ENCODE peak calls at places on chromosomes 6 and 20, in five cellular contexts. One of them, this sample, is unnamed.

GRCh38 chr6:16420715-16421461 is 182.5 kb downstream of the GMPR start:
- DNase-seq in HepG2: no peak
- DNase-seq in GM12878: peak
- DNase-seq in K562: no peak
- DNase-seq in GM12892: no peak
- DNase-seq in this sample: no peak

GRCh38 chr6:153858529-153858928 is 180.5 kb upstream of the OPRM1 start:
- DNase-seq in GM12878: no peak
- DNase-seq in K562: no peak
- DNase-seq in HepG2: no peak
- DNase-seq in GM12892: no peak
- DNase-seq in this sample: no peak

GRCh38 chr20:23257848-23258746 is 92.5 kb upstream of the NXT1 start:
- DNase-seq in GM12892: no peak
- DNase-seq in GM12878: no peak
- DNase-seq in K562: no peak
- DNase-seq in HepG2: no peak
- DNase-seq in this sample: no peak

GRCh38 chr6:10338151-10338550 is 76.7 kb downstream of the TFAP2A start:
- DNase-seq in HepG2: no peak
- DNase-seq in GM12892: no peak
- DNase-seq in K562: no peak
- DNase-seq in GM12878: no peak
- DNase-seq in this sample: no peak

GRCh38 chr6:70221025-70221714 is 81.7 kb downstream of the COL9A1 start:
- DNase-seq in GM12892: peak
- DNase-seq in GM12878: no peak
- DNase-seq in K562: peak
- DNase-seq in HepG2: peak
- DNase-seq in this sample: peak

GRCh38 chr20:25470045-25470444 is 62.6 kb downstream of the GINS1 start:
- DNase-seq in K562: peak
- DNase-seq in GM12878: peak
- DNase-seq in GM12892: peak
- DNase-seq in HepG2: peak
- DNase-seq in this sample: peak

GRCh38 chr20:9949563-9949962 is 85.2 kb upstream of the ANKEF1 start:
- DNase-seq in GM12892: no peak
- DNase-seq in K562: no peak
- DNase-seq in HepG2: no peak
- DNase-seq in GM12878: no peak
- DNase-seq in this sample: no peak

GRCh38 chr6:149636116-149636515 is 12.4 kb downstream of the KATNA1 start:
- DNase-seq in GM12878: no peak
- DNase-seq in GM12892: no peak
- DNase-seq in HepG2: no peak
- DNase-seq in K562: no peak
- DNase-seq in this sample: no peak

GRCh38 chr6:155325700-155326516 is 11.6 kb upstream of the TFB1M start:
- DNase-seq in HepG2: peak
- DNase-seq in GM12892: no peak
- DNase-seq in K562: no peak
- DNase-seq in GM12878: no peak
- DNase-seq in this sample: no peak

GRCh38 chr20:11772226-11772730 is 145.4 kb upstream of the BTBD3 start:
- DNase-seq in GM12878: no peak
- DNase-seq in GM12892: no peak
- DNase-seq in HepG2: no peak
- DNase-seq in K562: no peak
- DNase-seq in this sample: no peak

GRCh38 chr6:45420083-45420908 is 42.6 kb upstream of the SUPT3H start:
- DNase-seq in HepG2: no peak
- DNase-seq in GM12878: no peak
- DNase-seq in GM12892: no peak
- DNase-seq in K562: no peak
- DNase-seq in this sample: no peak

GRCh38 chr6:66866801-66867200 is 1159.8 kb upstream of the EYS start:
- DNase-seq in K562: no peak
- DNase-seq in GM12878: no peak
- DNase-seq in HepG2: no peak
- DNase-seq in GM12892: no peak
- DNase-seq in this sample: no peak

GRCh38 chr20:46406986-46407670 is 713 bp upstream of the ELMO2 start:
- DNase-seq in HepG2: peak
- DNase-seq in K562: no peak
- DNase-seq in GM12892: peak
- DNase-seq in GM12878: peak
- DNase-seq in this sample: no peak

GRCh38 chr6:31143148-31143547 is 4.3 kb upstream of the PSORS1C2 start:
- DNase-seq in K562: no peak
- DNase-seq in GM12878: no peak
- DNase-seq in GM12892: no peak
- DNase-seq in HepG2: no peak
- DNase-seq in this sample: no peak

GRCh38 chr6:158593670-158594069 is 33.8 kb downstream of the TMEM181 start:
- DNase-seq in K562: no peak
- DNase-seq in GM12892: no peak
- DNase-seq in HepG2: no peak
- DNase-seq in GM12878: no peak
- DNase-seq in this sample: no peak

GRCh38 chr6:161010418-161010817 is 18.8 kb downstream of the MAP3K4 start:
- DNase-seq in HepG2: no peak
- DNase-seq in GM12878: no peak
- DNase-seq in GM12892: no peak
- DNase-seq in K562: no peak
- DNase-seq in this sample: no peak

GRCh38 chr20:50136822-50137599 is 16.5 kb downstream of the PEDS1 start:
- DNase-seq in K562: no peak
- DNase-seq in GM12878: no peak
- DNase-seq in GM12892: no peak
- DNase-seq in HepG2: no peak
- DNase-seq in this sample: no peak

GRCh38 chr20:40471261-40471629 is 217.8 kb downstream of the MAFB start:
- DNase-seq in K562: no peak
- DNase-seq in GM12892: no peak
- DNase-seq in GM12878: no peak
- DNase-seq in HepG2: no peak
- DNase-seq in this sample: no peak

GRCh38 chr20:51043811-51044210 is 20.9 kb upstream of the KCNG1 start:
- DNase-seq in GM12878: no peak
- DNase-seq in HepG2: no peak
- DNase-seq in K562: no peak
- DNase-seq in GM12892: no peak
- DNase-seq in this sample: no peak

GRCh38 chr6:73152998-73153757 is 72.1 kb downstream of the KHDC1L start:
- DNase-seq in GM12892: no peak
- DNase-seq in K562: no peak
- DNase-seq in GM12878: no peak
- DNase-seq in HepG2: no peak
- DNase-seq in this sample: no peak

GRCh38 chr6:99121748-99122147 is 174.0 kb upstream of the FBXL4 start:
- DNase-seq in GM12892: no peak
- DNase-seq in HepG2: no peak
- DNase-seq in GM12878: no peak
- DNase-seq in K562: no peak
- DNase-seq in this sample: no peak

GRCh38 chr6:40894962-40895799 is 143.8 kb downstream of the UNC5CL start:
- DNase-seq in HepG2: peak
- DNase-seq in K562: peak
- DNase-seq in GM12892: no peak
- DNase-seq in GM12878: no peak
- DNase-seq in this sample: no peak

GRCh38 chr6:8085053-8085511 is 17.3 kb downstream of the EEF1E1 start:
- DNase-seq in GM12878: no peak
- DNase-seq in K562: no peak
- DNase-seq in HepG2: peak
- DNase-seq in GM12892: no peak
- DNase-seq in this sample: no peak

GRCh38 chr20:17648782-17649730 is 33.0 kb downstream of the RRBP1 start:
- DNase-seq in GM12878: peak
- DNase-seq in GM12892: no peak
- DNase-seq in HepG2: no peak
- DNase-seq in K562: peak
- DNase-seq in this sample: no peak

GRCh38 chr20:48599748-48600469 is 227.9 kb downstream of the PREX1 start:
- DNase-seq in K562: no peak
- DNase-seq in HepG2: no peak
- DNase-seq in GM12878: no peak
- DNase-seq in GM12892: no peak
- DNase-seq in this sample: no peak

DNA sequence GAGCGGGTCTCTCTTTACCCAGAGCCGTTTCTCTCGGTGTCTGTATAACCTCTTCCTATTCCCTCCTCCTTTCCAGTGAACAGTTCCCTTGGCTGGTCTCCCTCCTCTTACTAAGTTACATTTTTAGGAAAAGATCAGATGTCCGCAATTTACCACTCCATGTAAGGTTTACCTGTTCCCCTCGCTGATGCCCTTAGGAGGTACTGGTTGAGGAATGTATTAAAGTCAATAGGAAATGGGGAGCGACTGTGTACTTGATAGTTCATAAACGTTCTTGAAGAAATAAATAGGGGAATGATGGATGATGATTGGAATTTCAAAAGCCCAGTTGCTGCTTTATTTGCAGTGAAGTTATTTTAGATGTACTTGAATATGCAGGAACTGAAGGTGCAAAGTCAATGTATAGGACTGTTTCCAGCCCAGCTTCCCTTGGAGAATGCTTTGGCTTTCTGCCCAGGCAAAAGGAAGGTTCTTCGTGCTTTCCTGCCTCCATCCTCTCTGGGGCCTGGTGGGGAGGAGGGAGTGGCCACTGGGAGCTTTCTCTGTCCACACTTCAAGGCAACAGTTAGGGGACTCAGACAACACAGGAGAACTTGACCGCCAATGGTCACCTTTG is 19.9 kb downstream of the ADGRF5 start:
- DNase-seq in HepG2: no peak
- DNase-seq in GM12892: no peak
- DNase-seq in GM12878: no peak
- DNase-seq in K562: no peak
- DNase-seq in this sample: no peak
- TF ChIP-seq TAF1 in HepG2: no peak
- TF ChIP-seq TAF1 in GM12892: no peak
- TF ChIP-seq TAF1 in GM12878: no peak
- TF ChIP-seq TAF1 in K562: no peak
- TF ChIP-seq TAF1 in this sample: no peak

GRCh38 chr20:37295001-37295400 is 5.5 kb downstream of the MANBAL start:
- DNase-seq in K562: no peak
- DNase-seq in GM12878: no peak
- DNase-seq in HepG2: no peak
- DNase-seq in GM12892: no peak
- DNase-seq in this sample: no peak
- TF ChIP-seq POLR2AphosphoS5 in K562: no peak
- TF ChIP-seq POLR2AphosphoS5 in GM12878: no peak
- TF ChIP-seq POLR2AphosphoS5 in HepG2: no peak
- TF ChIP-seq POLR2AphosphoS5 in GM12892: no peak
- TF ChIP-seq POLR2AphosphoS5 in this sample: no peak

DNA sequence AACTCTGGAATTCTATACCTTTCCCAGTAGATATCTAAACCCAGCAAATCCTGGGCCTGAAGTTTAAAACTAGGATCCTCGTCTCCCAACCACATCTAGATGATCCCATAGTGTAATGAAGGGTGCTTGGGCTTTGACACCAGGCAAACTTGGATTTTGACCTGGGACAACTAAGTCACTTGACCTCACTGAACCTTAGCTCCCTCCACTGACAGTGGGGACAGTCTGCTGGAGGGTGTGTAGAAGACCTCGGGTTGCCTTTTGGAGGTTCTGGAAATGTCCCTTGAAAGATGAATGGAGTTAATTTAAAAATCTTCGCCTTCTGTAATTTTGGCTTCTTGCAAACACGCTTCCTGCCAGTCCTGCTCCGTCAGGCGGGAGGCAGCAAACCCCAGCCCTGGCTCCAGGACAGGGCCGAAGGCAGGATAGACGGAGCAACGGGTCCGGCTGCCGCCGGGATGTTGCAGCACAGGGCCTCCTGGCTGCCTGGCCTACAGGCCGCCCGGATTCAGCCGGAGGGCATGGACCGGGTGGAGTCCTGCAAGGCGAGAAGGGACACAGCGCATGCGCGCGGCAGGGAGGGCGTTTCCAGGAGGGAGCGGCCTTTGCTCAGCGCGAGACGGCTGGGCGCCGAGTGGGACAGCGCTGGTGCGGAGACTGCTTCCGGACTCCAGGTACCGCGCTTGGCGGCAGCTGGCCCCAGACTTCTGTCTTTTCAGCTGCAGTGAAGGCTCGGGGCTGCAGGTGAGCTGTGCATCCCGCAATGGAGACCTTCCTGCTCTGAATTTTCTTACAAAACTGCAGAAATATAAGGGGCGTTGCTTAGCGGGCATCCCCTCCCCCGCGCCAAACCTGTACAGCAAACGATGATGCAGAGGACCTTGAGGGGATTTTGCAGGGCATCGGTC is at the start of gene TMEM14A:
- DNase-seq in HepG2: peak
- DNase-seq in K562: peak
- DNase-seq in GM12892: peak
- DNase-seq in GM12878: peak
- DNase-seq in this sample: peak
- TF ChIP-seq POLR2A in HepG2: peak
- TF ChIP-seq POLR2A in K562: peak
- TF ChIP-seq POLR2A in GM12892: peak
- TF ChIP-seq POLR2A in GM12878: peak
- TF ChIP-seq POLR2A in this sample: peak

DNA sequence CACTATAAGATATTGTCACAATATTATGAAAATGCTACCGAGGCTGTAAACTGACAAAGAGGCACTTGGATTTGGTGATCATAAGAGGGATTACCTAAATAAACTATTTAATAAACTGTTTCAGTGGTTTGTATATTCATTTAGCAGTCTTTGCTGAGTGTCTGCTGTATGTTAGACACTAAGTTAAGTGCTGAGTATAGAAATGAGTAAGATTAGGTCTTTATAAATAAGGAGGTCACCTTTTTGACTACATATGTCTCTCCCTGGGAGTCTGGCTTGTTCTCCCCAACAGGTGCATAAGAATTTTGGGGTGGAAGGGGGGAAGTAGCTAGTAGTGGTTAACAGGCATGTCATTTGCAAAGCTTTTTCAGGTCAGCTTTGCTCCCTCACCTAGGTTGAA is 246.2 kb downstream of the ZFAND3 start:
- DNase-seq in GM12878: no peak
- DNase-seq in HepG2: no peak
- DNase-seq in GM12892: no peak
- DNase-seq in K562: no peak
- DNase-seq in this sample: no peak
- TF ChIP-seq TAF1 in GM12878: no peak
- TF ChIP-seq TAF1 in HepG2: no peak
- TF ChIP-seq TAF1 in GM12892: no peak
- TF ChIP-seq TAF1 in K562: no peak
- TF ChIP-seq TAF1 in this sample: no peak

GRCh38 chr6:36019167-36019566 is 5.3 kb downstream of the SLC26A8 start:
- DNase-seq in K562: no peak
- DNase-seq in HepG2: no peak
- DNase-seq in GM12892: no peak
- DNase-seq in GM12878: no peak
- DNase-seq in this sample: no peak
- TF ChIP-seq POLR2AphosphoS5 in K562: no peak
- TF ChIP-seq POLR2AphosphoS5 in HepG2: no peak
- TF ChIP-seq POLR2AphosphoS5 in GM12892: no peak
- TF ChIP-seq POLR2AphosphoS5 in GM12878: no peak
- TF ChIP-seq POLR2AphosphoS5 in this sample: no peak

This sample was measured in GM12891.